ENCODE peak calls at places on chromosomes 2 and 18, in eight cellular contexts. K, X, B, O, Z, G, T and I are unnamed samples.

GRCh38 chr2:28617502-28618184 is 121.8 kb downstream of the PLB1 start:
- DNase-seq in K (no peak), X (no peak), B (no peak), O (no peak), Z (no peak), G (peak; percentile 22), T (no peak), I (no peak)

GRCh38 chr2:169495310-169495928 is 14.1 kb upstream of the KLHL41 start:
- DNase-seq in K (no peak), X (no peak), B (no peak), O (no peak), Z (no peak), G (no peak), T (no peak), I (no peak)

GRCh38 chr18:77067315-77068061 is 65.1 kb downstream of the MBP start:
- DNase-seq in K (peak; percentile 50), X (no peak), B (peak; percentile 77), O (peak; percentile 49), Z (peak; percentile 72), G (peak; percentile 92), T (peak; percentile 64), I (peak; percentile 93)

GRCh38 chr2:156687126-156687525 is 250.9 kb downstream of the GPD2 start:
- DNase-seq in K (no peak), X (no peak), B (no peak), O (no peak), Z (no peak), G (no peak), T (no peak), I (no peak)

GRCh38 chr18:35635171-35635570 is 53.6 kb downstream of the GALNT1 start:
- DNase-seq in K (no peak), X (no peak), B (no peak), O (no peak), Z (no peak), G (no peak), T (no peak), I (no peak)

GRCh38 chr18:57802166-57802868 is 798 bp downstream of the ATP8B1 start:
- DNase-seq in K (no peak), X (no peak), B (peak; percentile 48), O (no peak), Z (no peak), G (no peak), T (no peak), I (no peak)

GRCh38 chr2:182283512-182283911 is 143.3 kb downstream of the PDE1A start:
- DNase-seq in K (no peak), X (no peak), B (no peak), O (no peak), Z (no peak), G (peak; percentile 63), T (no peak), I (no peak)

GRCh38 chr2:199868431-199869226 is 17.6 kb upstream of the FTCDNL1 start:
- DNase-seq in K (no peak), X (no peak), B (no peak), O (no peak), Z (no peak), G (no peak), T (no peak), I (no peak)

GRCh38 chr2:190607014-190607597 is 41.8 kb upstream of the NAB1 start:
- DNase-seq in K (no peak), X (no peak), B (no peak), O (no peak), Z (no peak), G (peak; percentile 90), T (peak; percentile 41), I (no peak)

GRCh38 chr2:74261204-74261864 is 62.9 kb downstream of the MTHFD2 start:
- DNase-seq in K (no peak), X (no peak), B (no peak), O (no peak), Z (no peak), G (peak; percentile 39), T (no peak), I (no peak)

GRCh38 chr2:168892327-168892726 is 2.1 kb upstream of the SPC25 start:
- DNase-seq in K (no peak), X (no peak), B (no peak), O (no peak), Z (no peak), G (no peak), T (no peak), I (no peak)

GRCh38 chr18:5097116-5097703 is 99.8 kb downstream of the AKAIN1 start:
- DNase-seq in K (no peak), X (no peak), B (no peak), O (no peak), Z (no peak), G (no peak), T (no peak), I (no peak)

GRCh38 chr2:46508734-46509133 is 29.4 kb downstream of the TMEM247 start:
- DNase-seq in K (no peak), X (no peak), B (no peak), O (no peak), Z (no peak), G (no peak), T (no peak), I (peak; percentile 54)

GRCh38 chr2:11133238-11133935 is 21.9 kb upstream of the SLC66A3 start:
- DNase-seq in K (no peak), X (no peak), B (no peak), O (no peak), Z (no peak), G (peak; percentile 11), T (no peak), I (no peak)

GRCh38 chr2:239516286-239516953 is 115.6 kb upstream of the HDAC4 start:
- DNase-seq in K (no peak), X (no peak), B (no peak), O (no peak), Z (no peak), G (no peak), T (no peak), I (no peak)

GRCh38 chr2:174774828-174775227 is 10.6 kb upstream of the CHRNA1 start:
- DNase-seq in K (no peak), X (no peak), B (no peak), O (no peak), Z (no peak), G (no peak), T (no peak), I (no peak)

GRCh38 chr2:27857417-27858172 is 32.6 kb downstream of the RBKS start:
- DNase-seq in K (no peak), X (no peak), B (no peak), O (no peak), Z (no peak), G (peak; percentile 15), T (no peak), I (no peak)

GRCh38 chr2:205776139-205776538 is 93.8 kb downstream of the NRP2 start:
- DNase-seq in K (no peak), X (peak; percentile 65), B (peak; percentile 34), O (no peak), Z (peak; percentile 45), G (peak; percentile 65), T (no peak), I (no peak)

GRCh38 chr2:71630110-71630967 is 177.0 kb downstream of the DYSF start:
- DNase-seq in K (no peak), X (no peak), B (no peak), O (no peak), Z (no peak), G (no peak), T (no peak), I (no peak)

GRCh38 chr18:62327977-62328376 is 2.9 kb downstream of the TNFRSF11A start:
- DNase-seq in K (no peak), X (no peak), B (no peak), O (no peak), Z (no peak), G (no peak), T (no peak), I (no peak)

GRCh38 chr2:231308631-231309414 is 86.7 kb upstream of the B3GNT7 start:
- DNase-seq in K (no peak), X (no peak), B (no peak), O (no peak), Z (no peak), G (peak; percentile 18), T (no peak), I (no peak)

GRCh38 chr18:31723639-31723997 is 37.1 kb downstream of the SLC25A52 start:
- DNase-seq in K (no peak), X (no peak), B (no peak), O (no peak), Z (no peak), G (no peak), T (no peak), I (no peak)

GRCh38 chr18:48629730-48630324 is 91.0 kb downstream of the CTIF start:
- DNase-seq in K (no peak), X (no peak), B (no peak), O (peak; percentile 97), Z (no peak), G (peak; percentile 94), T (peak; percentile 99), I (peak; percentile 79)

GRCh38 chr2:97747716-97748115 is 34.3 kb downstream of the ZAP70 start:
- DNase-seq in K (no peak), X (no peak), B (no peak), O (no peak), Z (no peak), G (peak; percentile 29), T (no peak), I (no peak)

GRCh38 chr2:1653956-1654695 is 90.2 kb downstream of the PXDN start:
- DNase-seq in K (no peak), X (no peak), B (no peak), O (peak; percentile 36), Z (no peak), G (peak; percentile 84), T (peak; percentile 54), I (no peak)